ENCODE peak calls at places on chromosomes 6 and 20, in six cellular contexts. I is CD8-positive, alpha-beta T cell; O is BE2C; R is astrocyte; Y is testis; T is heart right ventricle. D is an unnamed sample.

GRCh38 chr6:125511809-125512341 is 210.1 kb upstream of the HDDC2 start:
- DNase-seq in I (no peak), O (peak; percentile 37), R (peak; percentile 12), Y (no peak), T (no peak), D (no peak)

GRCh38 chr6:123089223-123089622 is 93.2 kb downstream of the CLVS2 start:
- DNase-seq in I (no peak), O (no peak), R (no peak), Y (no peak), T (no peak), D (no peak)

GRCh38 chr6:158043586-158044524 is 62.2 kb downstream of the SYNJ2 start:
- DNase-seq in I (no peak), O (no peak), R (no peak), Y (no peak), T (peak; percentile 65), D (peak; percentile 92)

GRCh38 chr20:43187476-43188233 is 2.1 kb downstream of the PTPRT start:
- DNase-seq in I (peak; percentile 24), O (peak; percentile 68), R (peak; percentile 8), Y (peak; percentile 90), T (peak; percentile 74), D (peak; percentile 75)

GRCh38 chr6:19470333-19470732 is 366.8 kb upstream of the ID4 start:
- DNase-seq in I (no peak), O (no peak), R (no peak), Y (no peak), T (no peak), D (no peak)

GRCh38 chr20:11302436-11302835 is 615.3 kb upstream of the BTBD3 start:
- DNase-seq in I (no peak), O (no peak), R (peak; percentile 69), Y (no peak), T (no peak), D (no peak)

GRCh38 chr6:54654376-54654775 is 192.2 kb upstream of the FAM83B start:
- DNase-seq in I (no peak), O (no peak), R (no peak), Y (no peak), T (no peak), D (no peak)

GRCh38 chr6:158270389-158271127 is 41.7 kb upstream of the TULP4 start:
- DNase-seq in I (no peak), O (no peak), R (no peak), Y (no peak), T (no peak), D (no peak)

GRCh38 chr20:35171753-35172433 is at the start of gene PROCR:
- DNase-seq in I (no peak), O (peak; percentile 34), R (peak; percentile 91), Y (peak; percentile 73), T (peak; percentile 82), D (peak; percentile 92)

GRCh38 chr6:145349950-145350510 is 385.3 kb downstream of the EPM2A start:
- DNase-seq in I (no peak), O (peak; percentile 28), R (no peak), Y (no peak), T (no peak), D (no peak)

GRCh38 chr20:48620486-48621255 is 207.1 kb downstream of the PREX1 start:
- DNase-seq in I (peak; percentile 51), O (peak; percentile 95), R (peak; percentile 74), Y (peak; percentile 92), T (peak; percentile 90), D (peak; percentile 91)

GRCh38 chr6:105606871-105607421 is 204.1 kb upstream of the PREP start:
- DNase-seq in I (no peak), O (no peak), R (no peak), Y (no peak), T (no peak), D (no peak)

GRCh38 chr6:36722365-36722764 is 24.7 kb downstream of the RAB44 start:
- DNase-seq in I (no peak), O (no peak), R (no peak), Y (no peak), T (no peak), D (no peak)

GRCh38 chr6:36719126-36719525 is 21.5 kb downstream of the RAB44 start:
- DNase-seq in I (no peak), O (no peak), R (no peak), Y (no peak), T (no peak), D (peak; percentile 23)

GRCh38 chr6:36720251-36721141 is 22.9 kb downstream of the RAB44 start:
- DNase-seq in I (no peak), O (no peak), R (no peak), Y (no peak), T (no peak), D (no peak)

GRCh38 chr6:36722879-36723278 is 25.3 kb downstream of the RAB44 start:
- DNase-seq in I (no peak), O (no peak), R (no peak), Y (no peak), T (no peak), D (no peak)

GRCh38 chr6:36721369-36722140 is 23.9 kb downstream of the RAB44 start:
- DNase-seq in I (no peak), O (peak; percentile 52), R (no peak), Y (no peak), T (no peak), D (no peak)
- H3K9me3 ChIP-seq in I (no peaks in the 10 kb centered on the region), O (no peaks in the 10 kb centered on the region), R (no peaks in the 10 kb centered on the region), Y (no peaks in the 10 kb centered on the region), T (no peaks in the 10 kb centered on the region), D (no peaks in the 10 kb centered on the region)

GRCh38 chr6:150664091-150664490 is 64.4 kb downstream of the PLEKHG1 start:
- DNase-seq in I (no peak), O (no peak), R (no peak), Y (no peak), T (no peak), D (no peak)

GRCh38 chr6:150667977-150668716 is 68.5 kb downstream of the PLEKHG1 start:
- DNase-seq in I (no peak), O (no peak), R (peak; percentile 88), Y (peak; percentile 95), T (peak; percentile 83), D (peak; percentile 96)

GRCh38 chr6:150668882-150669476 is 69.3 kb downstream of the PLEKHG1 start:
- DNase-seq in I (no peak), O (no peak), R (no peak), Y (no peak), T (no peak), D (no peak)

GRCh38 chr6:150662814-150663213 is 63.1 kb downstream of the PLEKHG1 start:
- DNase-seq in I (no peak), O (no peak), R (no peak), Y (no peak), T (no peak), D (no peak)

DNA sequence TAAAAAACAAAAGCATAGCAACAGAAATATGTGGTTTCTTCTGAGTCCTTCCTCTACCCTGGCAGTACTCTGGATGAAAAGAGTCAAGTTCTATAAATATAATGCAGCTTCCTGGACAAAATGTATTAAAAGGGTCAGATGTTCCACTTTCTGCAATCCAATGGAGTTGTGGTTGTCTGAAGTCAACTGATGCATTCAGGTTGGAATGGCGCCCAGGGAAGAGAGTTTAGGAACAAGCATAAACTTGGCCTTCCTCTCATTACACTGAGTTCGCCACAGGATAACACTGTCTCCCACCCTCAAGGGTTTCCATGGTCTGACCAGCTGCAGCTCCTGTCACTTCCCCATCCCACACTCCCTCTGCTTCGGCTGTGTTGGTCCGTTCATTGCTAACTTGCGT is 66.4 kb downstream of the PLEKHG1 start:
- DNase-seq in I (no peak), O (no peak), R (peak; percentile 42), Y (no peak), T (no peak), D (peak; percentile 68)
- TF ChIP-seq CTCF in I (no peak), O (no peak), R (no peak), Y (no peak), T (no peak), D (no peak)

DNA sequence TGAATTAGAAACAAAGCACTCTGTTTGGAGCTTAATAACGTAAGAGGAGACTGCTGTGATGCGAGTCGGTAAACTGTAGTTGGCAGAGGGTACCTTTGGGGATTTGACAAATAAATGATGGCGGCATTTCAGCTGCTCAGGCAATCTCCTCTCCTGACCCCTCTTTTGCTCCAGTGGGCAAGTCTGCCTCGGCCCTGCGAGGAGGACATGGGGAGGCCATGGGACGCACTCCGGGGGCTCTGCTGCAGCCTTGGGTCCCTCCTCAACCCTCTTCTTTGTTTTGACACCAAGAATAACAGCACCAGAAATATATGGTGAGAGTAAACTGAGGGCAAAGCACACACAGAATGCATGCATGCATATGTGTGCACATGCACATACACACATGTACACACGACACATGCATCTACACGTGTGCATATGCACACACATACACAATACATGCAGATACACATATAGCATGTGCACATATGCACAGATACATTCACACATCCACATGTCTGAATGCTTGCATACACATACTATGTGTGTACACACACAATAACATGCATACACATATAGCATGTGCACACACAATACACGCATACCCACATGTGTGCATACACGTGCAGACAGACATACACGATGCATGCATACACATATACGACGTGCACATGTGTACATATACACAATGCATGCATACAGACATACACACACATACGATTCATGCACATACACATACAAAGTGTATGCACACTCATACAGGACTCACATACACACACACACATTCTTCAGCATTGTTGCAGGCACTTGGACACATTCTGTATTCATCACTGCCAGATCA is 24.4 kb upstream of the IRF4 start:
- DNase-seq in I (no peak), O (no peak), R (no peak), Y (no peak), T (no peak), D (no peak)
- H3K9me3 ChIP-seq in I (no peaks in the 10 kb centered on the region), O (peaks cover 4% of the 10 kb centered on the region), R (peaks cover 9% of the 10 kb centered on the region), Y (no peaks in the 10 kb centered on the region), T (peaks cover 4% of the 10 kb centered on the region), D (peaks cover 17% of the 10 kb centered on the region)

GRCh38 chr6:110357298-110357695 is 852 bp downstream of the METTL24 start:
- DNase-seq in I (no peak), O (no peak), R (no peak), Y (peak; percentile 19), T (no peak), D (no peak)

GRCh38 chr6:110359554-110359953 is 1.4 kb upstream of the METTL24 start:
- DNase-seq in I (no peak), O (no peak), R (no peak), Y (no peak), T (no peak), D (no peak)

GRCh38 chr6:110358536-110359148 is 493 bp upstream of the METTL24 start:
- DNase-seq in I (no peak), O (no peak), R (no peak), Y (no peak), T (no peak), D (no peak)

GRCh38 chr6:110356778-110357177 is 1.4 kb downstream of the METTL24 start:
- DNase-seq in I (no peak), O (no peak), R (no peak), Y (no peak), T (no peak), D (no peak)

DNA sequence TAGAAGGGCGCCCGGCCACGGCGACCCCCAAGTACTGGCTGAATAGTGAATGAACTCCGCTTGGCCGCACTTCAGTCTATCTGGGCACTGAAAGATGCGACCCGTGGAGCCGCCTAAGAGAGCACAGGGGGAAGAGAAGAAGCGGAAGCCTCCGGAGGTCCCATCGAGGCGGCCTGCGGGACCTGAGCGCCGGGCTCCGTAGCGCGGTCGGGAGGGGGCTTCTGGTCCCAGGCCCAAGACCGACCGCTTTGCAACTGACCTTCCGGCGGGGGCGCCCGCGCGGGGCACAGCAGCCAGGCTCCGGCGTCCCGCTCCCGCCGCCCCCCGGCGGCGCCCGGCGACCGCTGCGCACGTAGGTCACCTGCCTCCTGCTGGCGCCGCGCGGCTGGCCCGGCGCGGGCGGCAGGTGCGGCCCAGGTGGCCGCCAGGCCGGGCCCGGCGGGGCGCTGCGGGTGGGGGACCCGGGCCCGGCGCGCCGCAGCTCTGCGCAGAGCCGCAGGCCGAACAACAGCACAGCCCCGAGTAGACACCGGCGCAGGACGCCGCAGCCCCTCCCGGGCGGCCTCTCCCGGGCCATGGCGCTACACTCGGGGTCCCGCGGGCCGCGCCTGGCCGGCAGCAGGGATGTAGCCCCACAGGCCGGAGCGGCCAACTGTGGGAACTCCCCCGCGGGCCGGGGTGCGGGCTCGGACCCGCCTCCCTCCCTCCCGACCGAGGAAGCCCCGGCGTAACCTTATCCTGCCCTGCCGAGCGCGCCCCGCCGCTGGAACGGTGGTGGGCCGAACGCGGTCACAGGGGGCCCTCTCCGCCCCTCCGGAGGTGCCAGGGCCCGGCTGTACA is at the start of gene METTL24:
- DNase-seq in I (no peak), O (peak; percentile 33), R (no peak), Y (peak; percentile 24), T (peak; percentile 20), D (peak; percentile 66)
- TF ChIP-seq CTCF in I (no peak), O (no peak), R (no peak), Y (no peak), T (no peak), D (no peak)

D was measured in tibial artery.